ENCODE peak calls at places on chromosomes 13 and 19, in eight cellular contexts. A, Z, X, S, J, E, K and O are unnamed samples.

GRCh38 chr19:37692956-37693660 is 26.5 kb downstream of the ZNF607 start:
- DNase-seq in A (no peak), Z (no peak), X (no peak), S (peak), J (no peak), E (no peak), K (no peak), O (peak)

GRCh38 chr19:11382898-11383705 is 1.0 kb downstream of the EPOR start:
- DNase-seq in A (no peak), Z (peak), X (peak), S (no peak), J (peak), E (no peak), K (peak), O (no peak)

GRCh38 chr19:47663911-47664771 is 49.1 kb upstream of the EHD2 start:
- DNase-seq in A (no peak), Z (peak), X (no peak), S (peak), J (no peak), E (no peak), K (peak), O (peak)

GRCh38 chr13:38166121-38166520 is 183.5 kb upstream of the UFM1 start:
- DNase-seq in A (no peak), Z (no peak), X (no peak), S (no peak), J (no peak), E (no peak), K (no peak), O (no peak)

GRCh38 chr19:18848860-18849661 is 17.3 kb downstream of the UPF1 start:
- DNase-seq in A (no peak), Z (no peak), X (peak), S (peak), J (no peak), E (no peak), K (no peak), O (peak)

GRCh38 chr19:36060430-36060829 is 5.7 kb downstream of the WDR62 start:
- DNase-seq in A (no peak), Z (peak), X (no peak), S (peak), J (no peak), E (no peak), K (peak), O (peak)

GRCh38 chr13:43006893-43007631 is 15.0 kb upstream of the EPSTI1 start:
- DNase-seq in A (no peak), Z (no peak), X (no peak), S (no peak), J (no peak), E (no peak), K (no peak), O (no peak)

GRCh38 chr19:50702870-50703829 is 16.5 kb downstream of the SHANK1 start:
- DNase-seq in A (no peak), Z (no peak), X (no peak), S (no peak), J (no peak), E (no peak), K (peak), O (no peak)

GRCh38 chr19:2479556-2480194 is 3.7 kb downstream of the GADD45B start:
- DNase-seq in A (no peak), Z (no peak), X (peak), S (no peak), J (no peak), E (no peak), K (no peak), O (no peak)

GRCh38 chr13:20989883-20990282 is 71.5 kb downstream of the LATS2 start:
- DNase-seq in A (no peak), Z (no peak), X (no peak), S (no peak), J (no peak), E (peak), K (no peak), O (no peak)

GRCh38 chr13:110119943-110120905 is 186.7 kb downstream of the COL4A1 start:
- DNase-seq in A (no peak), Z (no peak), X (no peak), S (no peak), J (no peak), E (no peak), K (no peak), O (no peak)

GRCh38 chr13:73625562-73626339 is 508.5 kb downstream of the KLF12 start:
- DNase-seq in A (peak), Z (no peak), X (no peak), S (no peak), J (no peak), E (no peak), K (no peak), O (no peak)

GRCh38 chr13:29721766-29722165 is 126.3 kb upstream of the SLC7A1 start:
- DNase-seq in A (no peak), Z (no peak), X (no peak), S (no peak), J (no peak), E (no peak), K (no peak), O (peak)

GRCh38 chr13:45133396-45134118 is 13.2 kb downstream of the GTF2F2 start:
- DNase-seq in A (no peak), Z (no peak), X (no peak), S (no peak), J (no peak), E (no peak), K (no peak), O (no peak)

GRCh38 chr19:6023085-6023682 is 45.2 kb upstream of the RANBP3 start:
- DNase-seq in A (no peak), Z (no peak), X (peak), S (no peak), J (no peak), E (no peak), K (peak), O (no peak)

GRCh38 chr13:36297600-36298338 is at the start of gene CCDC169:
- DNase-seq in A (peak), Z (no peak), X (peak), S (peak), J (peak), E (peak), K (peak), O (peak)

GRCh38 chr19:35513231-35513974 is at the start of gene DMKN:
- DNase-seq in A (no peak), Z (peak), X (no peak), S (no peak), J (no peak), E (no peak), K (no peak), O (no peak)

GRCh38 chr13:40672310-40673060 is 6.0 kb upstream of the FOXO1 start:
- DNase-seq in A (no peak), Z (peak), X (no peak), S (no peak), J (peak), E (no peak), K (peak), O (no peak)

GRCh38 chr19:38458991-38459390 is 25.5 kb downstream of the RYR1 start:
- DNase-seq in A (no peak), Z (no peak), X (no peak), S (no peak), J (no peak), E (no peak), K (no peak), O (no peak)

GRCh38 chr19:41263042-41263849 is 926 bp upstream of the HNRNPUL1 start:
- DNase-seq in A (peak), Z (peak), X (peak), S (no peak), J (peak), E (peak), K (no peak), O (no peak)

GRCh38 chr19:48752511-48753365 is at the start of gene FUT1:
- DNase-seq in A (peak), Z (peak), X (peak), S (no peak), J (peak), E (peak), K (peak), O (no peak)

GRCh38 chr19:41437944-41438574 is 1.7 kb downstream of the DMAC2 start:
- DNase-seq in A (no peak), Z (no peak), X (peak), S (no peak), J (no peak), E (no peak), K (no peak), O (no peak)

GRCh38 chr13:25881136-25881926 is 170.5 kb downstream of the SHISA2 start:
- DNase-seq in A (no peak), Z (no peak), X (no peak), S (no peak), J (no peak), E (no peak), K (no peak), O (no peak)

GRCh38 chr19:52936151-52936957 is 13.1 kb upstream of the ZNF888 start:
- DNase-seq in A (no peak), Z (no peak), X (no peak), S (no peak), J (no peak), E (no peak), K (no peak), O (peak)

GRCh38 chr19:41535029-41535622 is 40.8 kb upstream of the CEACAM21 start:
- DNase-seq in A (no peak), Z (peak), X (no peak), S (no peak), J (no peak), E (no peak), K (no peak), O (no peak)

GRCh38 chr19:2494447-2495129 is 18.7 kb downstream of the GADD45B start:
- DNase-seq in A (peak), Z (peak), X (peak), S (peak), J (peak), E (no peak), K (no peak), O (peak)

GRCh38 chr19:13104848-13105646 is 2.4 kb upstream of the LYL1 start:
- DNase-seq in A (no peak), Z (no peak), X (no peak), S (no peak), J (no peak), E (no peak), K (no peak), O (no peak)